ENCODE peak calls at places on chromosome 5, in nine cellular contexts. F is Ammon's horn; B is activated T-helper 9 cell treated with anti-CD3 and anti-CD28 coated beads, Interleukin-2, amount 50 U/mL, for 16 hours; T is KBM-7; E is iPS-NIHi11; G is psoas muscle; A is activated CD8-positive, alpha-beta memory T cell treated with anti-CD3 and anti-CD28 coated beads, Interleukin-2, amount 50 U/mL, for 4 hours; Y is neural progenitor cell; V is NCI-H2107. K is an unnamed sample.

GRCh38 chr5:125311743-125312142 is 565.3 kb upstream of the ZNF608 start:
- DNase-seq in F (no peak), B (no peak), T (no peak), E (no peak), G (no peak), A (no peak), Y (no peak), V (no peak), K (no peak)

GRCh38 chr5:53355316-53355715 is 125.1 kb upstream of the FST start:
- DNase-seq in F (no peak), B (no peak), T (no peak), E (no peak), G (no peak), A (no peak), Y (no peak), V (no peak), K (no peak)

GRCh38 chr5:132661231-132662003 is 3.4 kb downstream of the IL13 start:
- DNase-seq in F (no peak), B (no peak), T (peak; percentile 16), E (no peak), G (no peak), A (no peak), Y (no peak), V (no peak), K (no peak)

GRCh38 chr5:11310158-11310557 is 549.1 kb upstream of the DAP start:
- DNase-seq in F (no peak), B (no peak), T (no peak), E (no peak), G (no peak), A (no peak), Y (no peak), V (no peak), K (no peak)

GRCh38 chr5:154811653-154812465 is 38.5 kb downstream of the FAXDC2 start:
- DNase-seq in F (peak; percentile 79), B (peak; percentile 33), T (peak; percentile 66), E (peak; percentile 89), G (peak; percentile 80), A (peak; percentile 65), Y (peak; percentile 52), V (no peak), K (peak; percentile 63)

GRCh38 chr5:172946146-172946545 is 13.1 kb upstream of the RPL26L1 start:
- DNase-seq in F (no peak), B (no peak), T (no peak), E (no peak), G (no peak), A (no peak), Y (no peak), V (no peak), K (no peak)

GRCh38 chr5:77266291-77266690 is 55.8 kb downstream of the PDE8B start:
- DNase-seq in F (no peak), B (no peak), T (no peak), E (no peak), G (no peak), A (no peak), Y (no peak), V (no peak), K (no peak)

GRCh38 chr5:14296533-14297331 is 153.6 kb downstream of the TRIO start:
- DNase-seq in F (peak; percentile 84), B (no peak), T (no peak), E (no peak), G (no peak), A (no peak), Y (no peak), V (no peak), K (no peak)